ENCODE peak calls at places on chromosome 7, in eight cellular contexts. P, A, F, Z, D, U, I and L are unnamed samples.

GRCh38 chr7:138645284-138645683 is 55.9 kb downstream of the SVOPL start:
- DNase-seq in P (peak; percentile 21), A (no peak), F (no peak), Z (no peak), D (peak; percentile 29), U (peak; percentile 24), I (peak; percentile 10), L (peak; percentile 45)

GRCh38 chr7:32525839-32526238 is 30.6 kb downstream of the AVL9 start:
- DNase-seq in P (no peak), A (no peak), F (no peak), Z (no peak), D (no peak), U (no peak), I (no peak), L (no peak)

GRCh38 chr7:38699481-38699880 is 68.3 kb upstream of the AMPH start:
- DNase-seq in P (no peak), A (no peak), F (no peak), Z (no peak), D (no peak), U (peak; percentile 65), I (no peak), L (no peak)

GRCh38 chr7:156558198-156558597 is 82.4 kb upstream of the RNF32 start:
- DNase-seq in P (peak; percentile 100), A (no peak), F (no peak), Z (no peak), D (no peak), U (no peak), I (peak; percentile 52), L (no peak)

GRCh38 chr7:32890553-32891045 is 961 bp downstream of the KBTBD2 start:
- DNase-seq in P (peak; percentile 67), A (peak; percentile 54), F (peak; percentile 54), Z (peak; percentile 35), D (peak; percentile 38), U (peak; percentile 69), I (peak; percentile 81), L (no peak)

GRCh38 chr7:923108-924041 is 31.1 kb downstream of the ADAP1 start:
- DNase-seq in P (no peak), A (peak; percentile 38), F (peak; percentile 81), Z (peak; percentile 88), D (no peak), U (peak; percentile 48), I (peak; percentile 98), L (no peak)

GRCh38 chr7:74032191-74032490 is 4.2 kb downstream of the ELN start:
- DNase-seq in P (no peak), A (no peak), F (no peak), Z (no peak), D (no peak), U (no peak), I (peak; percentile 32), L (no peak)

GRCh38 chr7:138854115-138854645 is 56.2 kb upstream of the ATP6V0A4 start:
- DNase-seq in P (no peak), A (no peak), F (no peak), Z (no peak), D (no peak), U (no peak), I (no peak), L (no peak)

GRCh38 chr7:54888067-54888735 is 129.2 kb upstream of the SEC61G start:
- DNase-seq in P (peak; percentile 47), A (peak; percentile 8), F (no peak), Z (no peak), D (no peak), U (no peak), I (no peak), L (no peak)

GRCh38 chr7:79964463-79964862 is 170.2 kb upstream of the GNAI1 start:
- DNase-seq in P (no peak), A (no peak), F (no peak), Z (no peak), D (no peak), U (no peak), I (no peak), L (no peak)

GRCh38 chr7:3232228-3232627 is 68.8 kb upstream of the SDK1 start:
- DNase-seq in P (no peak), A (no peak), F (no peak), Z (no peak), D (no peak), U (no peak), I (no peak), L (no peak)

GRCh38 chr7:106583133-106583532 is 77.8 kb downstream of the CCDC71L start:
- DNase-seq in P (no peak), A (no peak), F (no peak), Z (no peak), D (no peak), U (no peak), I (no peak), L (no peak)

GRCh38 chr7:152145853-152146466 is 120.5 kb downstream of the GALNT11 start:
- DNase-seq in P (peak; percentile 64), A (peak; percentile 40), F (no peak), Z (no peak), D (peak; percentile 62), U (peak; percentile 59), I (peak; percentile 44), L (peak; percentile 34)

GRCh38 chr7:51160990-51161615 is 155.5 kb downstream of the COBL start:
- DNase-seq in P (peak; percentile 75), A (peak; percentile 81), F (peak; percentile 45), Z (peak; percentile 8), D (peak; percentile 79), U (peak; percentile 89), I (peak; percentile 57), L (peak; percentile 53)

GRCh38 chr7:30983042-30983913 is 19.5 kb downstream of the GHRHR start:
- DNase-seq in P (peak; percentile 81), A (peak; percentile 90), F (peak; percentile 70), Z (peak; percentile 56), D (peak; percentile 88), U (peak; percentile 90), I (peak; percentile 70), L (peak; percentile 86)